ENCODE peak calls at places on chromosomes 3 and 15, in eight cellular contexts. I, K, E, U, O, A, R and Z are unnamed samples.
A peak's percentile ranks its signal among the peaks of the same experiment; 100 is the strongest.

GRCh38 chr3:179929091-179929529 is 107.6 kb downstream of the PEX5L start:
- DNase-seq in I (peak; percentile 63), K (peak; percentile 56), E (peak; percentile 68), U (peak; percentile 78), O (peak; percentile 73), A (peak; percentile 37), R (peak; percentile 61), Z (peak; percentile 68)

GRCh38 chr15:69074011-69074842 is 59.7 kb downstream of the NOX5 start:
- DNase-seq in I (no peak), K (peak; percentile 82), E (peak; percentile 81), U (peak; percentile 84), O (peak; percentile 72), A (no peak), R (peak; percentile 76), Z (no peak)

GRCh38 chr3:72960812-72961518 is 35.6 kb upstream of the PPP4R2 start:
- DNase-seq in I (no peak), K (no peak), E (peak; percentile 86), U (no peak), O (no peak), A (no peak), R (no peak), Z (no peak)

GRCh38 chr15:42749266-42749665 is 12.3 kb upstream of the CDAN1 start:
- DNase-seq in I (no peak), K (no peak), E (no peak), U (no peak), O (no peak), A (no peak), R (no peak), Z (peak; percentile 23)

GRCh38 chr3:114764056-114764492 is 383.0 kb downstream of the ZBTB20 start:
- DNase-seq in I (no peak), K (no peak), E (no peak), U (no peak), O (peak; percentile 12), A (no peak), R (no peak), Z (no peak)

GRCh38 chr15:66862111-66862815 is 160.2 kb downstream of the SMAD6 start:
- DNase-seq in I (no peak), K (no peak), E (no peak), U (peak; percentile 29), O (peak; percentile 17), A (no peak), R (no peak), Z (no peak)

GRCh38 chr15:95076381-95076780 is 845.0 kb downstream of the MCTP2 start:
- DNase-seq in I (no peak), K (no peak), E (no peak), U (no peak), O (no peak), A (no peak), R (no peak), Z (no peak)

GRCh38 chr3:29668728-29669127 is 387.9 kb downstream of the RBMS3 start:
- DNase-seq in I (no peak), K (no peak), E (no peak), U (peak; percentile 27), O (no peak), A (no peak), R (no peak), Z (no peak)

GRCh38 chr3:129352650-129353588 is 74.2 kb downstream of the HMCES start:
- DNase-seq in I (no peak), K (no peak), E (no peak), U (no peak), O (peak; percentile 51), A (no peak), R (no peak), Z (no peak)

GRCh38 chr3:35651888-35652287 is 12.6 kb downstream of the ARPP21 start:
- DNase-seq in I (no peak), K (no peak), E (no peak), U (no peak), O (peak; percentile 66), A (no peak), R (no peak), Z (no peak)

GRCh38 chr3:63940389-63940757 is 28.2 kb upstream of the SCAANT1 start:
- DNase-seq in I (no peak), K (no peak), E (no peak), U (no peak), O (peak; percentile 64), A (no peak), R (no peak), Z (no peak)

GRCh38 chr15:43346305-43346704 is 15.9 kb upstream of the LCMT2 start:
- DNase-seq in I (no peak), K (no peak), E (no peak), U (no peak), O (peak; percentile 23), A (no peak), R (no peak), Z (peak; percentile 35)

GRCh38 chr15:28979208-28979891 is 93.6 kb downstream of the APBA2 start:
- DNase-seq in I (no peak), K (no peak), E (no peak), U (no peak), O (no peak), A (no peak), R (no peak), Z (no peak)

DNA sequence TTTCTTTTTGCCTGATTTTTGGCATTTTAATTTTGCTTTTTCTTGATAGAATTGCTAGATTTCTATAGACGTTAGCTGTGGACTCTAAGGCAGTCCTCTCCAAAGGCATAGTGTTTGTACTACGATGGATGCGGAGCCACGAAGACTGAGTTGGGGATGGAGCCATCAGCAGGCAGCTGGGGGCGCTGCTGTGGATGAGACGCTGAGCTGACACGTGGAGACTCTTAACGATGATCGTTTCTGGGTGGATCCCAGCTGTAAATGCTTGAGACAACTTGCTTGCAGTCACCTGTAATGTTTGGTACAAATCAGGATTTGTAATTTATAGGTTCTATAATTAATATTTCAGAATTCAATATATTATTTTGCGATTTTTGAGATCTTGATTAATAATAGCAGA is 13.3 kb upstream of the PPP1R2 start:
- DNase-seq in I (no peak), K (no peak), E (no peak), U (peak; percentile 77), O (peak; percentile 37), A (no peak), R (no peak), Z (no peak)
- TF ChIP-seq CTCF in I (no peak), K (peak; percentile 9), E (peak; percentile 23), U (peak; percentile 73), O (peak; percentile 70), A (peak; percentile 35), R (no peak), Z (peak; percentile 71)

DNA sequence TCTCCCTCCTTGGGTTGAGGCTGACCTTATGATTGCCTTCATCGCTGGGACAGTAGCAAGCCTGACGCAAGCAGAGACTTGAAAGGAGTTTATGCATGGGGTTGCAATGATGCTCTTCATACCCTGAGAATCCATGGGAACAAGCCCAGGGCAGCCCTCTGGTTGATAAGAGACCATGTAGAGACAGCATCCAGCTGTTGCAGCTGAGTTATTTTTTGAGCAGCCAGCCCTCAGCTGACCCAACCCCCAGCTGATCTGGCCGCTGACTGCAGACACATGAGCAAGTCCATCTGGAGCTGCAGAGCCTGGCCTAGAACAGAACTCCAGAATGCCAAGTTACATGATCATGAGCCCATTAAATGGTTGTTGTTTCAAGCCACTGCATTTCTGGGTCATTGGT is 60.6 kb upstream of the ARNT2 start:
- DNase-seq in I (no peak), K (no peak), E (peak; percentile 45), U (no peak), O (no peak), A (no peak), R (no peak), Z (no peak)
- H3K9me2 ChIP-seq in I (no peaks in the 10 kb centered on the region), K (no peaks in the 10 kb centered on the region), E (no peaks in the 10 kb centered on the region), U (peaks cover 6% of the 10 kb centered on the region), O (no peaks in the 10 kb centered on the region), A (no peaks in the 10 kb centered on the region), R (no peaks in the 10 kb centered on the region), Z (no peaks in the 10 kb centered on the region)

GRCh38 chr15:45521596-45522167 is 873 bp downstream of the SLC30A4 start:
- DNase-seq in I (peak; percentile 38), K (no peak), E (peak; percentile 65), U (peak; percentile 4), O (no peak), A (no peak), R (no peak), Z (peak; percentile 25)

GRCh38 chr15:45522931-45523331 is 376 bp upstream of the SLC30A4 start:
- DNase-seq in I (peak; percentile 9), K (no peak), E (no peak), U (peak; percentile 65), O (peak; percentile 9), A (no peak), R (no peak), Z (no peak)

DNA sequence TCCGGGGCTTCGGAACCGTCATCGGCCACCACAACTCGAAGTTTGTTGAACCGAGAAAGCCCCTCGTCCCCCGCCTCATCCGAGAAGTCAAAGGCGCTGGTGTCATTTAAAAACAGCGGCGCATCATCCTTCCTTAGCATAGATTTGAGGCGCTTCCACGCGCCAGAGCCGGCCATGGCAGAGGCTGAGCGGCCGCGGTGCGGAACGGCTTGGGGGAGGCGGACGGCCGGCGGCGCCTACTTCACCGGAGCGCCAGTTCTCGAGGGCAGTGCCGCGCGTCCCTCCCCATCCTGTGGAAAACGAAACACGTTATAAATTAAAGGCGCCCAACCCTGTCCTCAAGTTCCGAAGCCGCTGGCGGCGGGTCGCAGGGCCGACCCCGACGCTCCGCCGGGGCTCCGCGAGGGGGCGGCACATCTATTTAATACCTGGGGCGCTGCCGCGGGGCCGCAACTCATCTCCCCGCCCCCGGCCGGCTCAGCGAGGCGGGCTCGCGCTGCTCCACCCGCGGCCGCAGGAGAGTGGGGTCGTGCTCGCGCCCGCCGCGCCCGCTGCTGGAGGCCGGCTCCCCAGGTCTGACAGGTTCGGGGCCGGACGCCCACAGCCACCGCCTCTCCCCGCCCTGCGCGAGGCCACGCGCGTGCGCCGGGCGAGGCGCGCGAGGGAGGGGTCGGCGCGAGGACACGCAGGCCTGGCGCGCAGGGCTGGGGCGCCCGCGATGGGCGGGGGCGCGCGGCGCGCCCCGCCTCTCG is at the start of gene SLC30A4:
- DNase-seq in I (peak; percentile 69), K (peak; percentile 94), E (peak; percentile 78), U (peak; percentile 62), O (peak; percentile 38), A (no peak), R (peak; percentile 81), Z (peak; percentile 57)
- TF ChIP-seq CTCF in I (peak; percentile 32), K (peak; percentile 57), E (peak; percentile 46), U (peak; percentile 24), O (no peak), A (peak; percentile 32), R (no peak), Z (peak; percentile 63)

GRCh38 chr3:100913870-100914654 is 79.2 kb downstream of the ABI3BP start:
- DNase-seq in I (no peak), K (no peak), E (peak; percentile 17), U (no peak), O (no peak), A (no peak), R (no peak), Z (no peak)
- H3K9me2 ChIP-seq in I (no peaks in the 10 kb centered on the region), K (no peaks in the 10 kb centered on the region), E (no peaks in the 10 kb centered on the region), U (peaks cover 8% of the 10 kb centered on the region), O (no peaks in the 10 kb centered on the region), A (no peaks in the 10 kb centered on the region), R (no peaks in the 10 kb centered on the region), Z (no peaks in the 10 kb centered on the region)

GRCh38 chr3:125008766-125009165 is 47.0 kb downstream of the HEG1 start:
- DNase-seq in I (no peak), K (no peak), E (no peak), U (no peak), O (no peak), A (no peak), R (no peak), Z (no peak)
- TF ChIP-seq CTCF in I (no peak), K (no peak), E (no peak), U (no peak), O (no peak), A (no peak), R (no peak), Z (no peak)

GRCh38 chr3:183766107-183766506 is 59.3 kb downstream of the MAP6D1 start:
- DNase-seq in I (no peak), K (no peak), E (no peak), U (no peak), O (no peak), A (no peak), R (no peak), Z (no peak)
- H3K9me2 ChIP-seq in I (no peaks in the 10 kb centered on the region), K (no peaks in the 10 kb centered on the region), E (no peaks in the 10 kb centered on the region), U (no peaks in the 10 kb centered on the region), O (no peaks in the 10 kb centered on the region), A (no peaks in the 10 kb centered on the region), R (no peaks in the 10 kb centered on the region), Z (no peaks in the 10 kb centered on the region)